ENCODE peak calls at places on chromosomes 12 and 14, in eight cellular contexts. B, W, D, K, F, T, A and X are unnamed samples.

GRCh38 chr12:49662998-49663843 is 39.9 kb downstream of the PRPF40B start:
- DNase-seq in A (peak; percentile 80), K (peak; percentile 88), D (no peak), F (no peak), W (peak; percentile 95), T (peak; percentile 49), B (peak; percentile 85), X (no peak)

GRCh38 chr12:116323696-116324386 is 46.3 kb upstream of the MED13L start:
- DNase-seq in F (no peak), D (no peak), A (no peak), T (no peak), K (no peak), W (no peak), B (no peak), X (no peak)

GRCh38 chr12:88448337-88448944 is 131.8 kb downstream of the KITLG start:
- DNase-seq in A (no peak), W (no peak), F (no peak), K (no peak), T (no peak), D (no peak), B (no peak), X (no peak)

GRCh38 chr14:105045710-105046326 is 19.4 kb downstream of the GPR132 start:
- DNase-seq in W (peak; percentile 87), B (peak; percentile 94), K (peak; percentile 92), F (peak; percentile 85), A (peak; percentile 95), T (peak; percentile 87), D (peak; percentile 95), X (peak; percentile 95)

GRCh38 chr12:54489857-54490256 is 7.7 kb upstream of the NCKAP1L start:
- DNase-seq in K (no peak), W (no peak), B (no peak), F (no peak), T (no peak), D (no peak), A (no peak), X (no peak)

GRCh38 chr12:66247741-66248140 is 54.6 kb upstream of the HELB start:
- DNase-seq in T (no peak), K (no peak), D (no peak), B (no peak), A (no peak), F (no peak), W (no peak), X (no peak)

GRCh38 chr12:116443706-116444589 is 115.2 kb upstream of the MAP1LC3B2 start:
- DNase-seq in B (no peak), T (no peak), F (no peak), W (no peak), A (no peak), K (no peak), D (no peak), X (no peak)

GRCh38 chr14:102777711-102778615 is 714 bp downstream of the TRAF3 start:
- DNase-seq in B (no peak), A (peak; percentile 23), F (no peak), T (no peak), D (peak; percentile 22), K (no peak), W (peak; percentile 38), X (no peak)

GRCh38 chr14:100950024-100950423 is 46.5 kb upstream of the RTL1 start:
- DNase-seq in B (no peak), F (no peak), A (no peak), K (no peak), T (no peak), D (no peak), W (no peak), X (no peak)

GRCh38 chr14:93878871-93879270 is 48.3 kb upstream of the FAM181A start:
- DNase-seq in D (no peak), T (no peak), F (no peak), A (no peak), K (no peak), B (no peak), W (no peak), X (no peak)

GRCh38 chr14:78997811-78998210 is 827.6 kb downstream of the NRXN3 start:
- DNase-seq in F (no peak), T (peak; percentile 35), K (no peak), W (peak; percentile 71), B (no peak), D (no peak), A (no peak), X (no peak)

GRCh38 chr12:49031573-49032161 is 13.1 kb upstream of the PRKAG1 start:
- DNase-seq in W (no peak), K (no peak), B (no peak), T (no peak), A (no peak), D (no peak), F (no peak), X (peak; percentile 52)

GRCh38 chr12:9064201-9064814 is 51.4 kb downstream of the A2M start:
- DNase-seq in K (peak; percentile 52), D (peak; percentile 87), A (peak; percentile 56), T (peak; percentile 81), B (peak; percentile 84), F (peak; percentile 49), W (peak; percentile 58), X (no peak)

GRCh38 chr12:108728820-108729611 is 2.3 kb downstream of the CORO1C start:
- DNase-seq in D (no peak), W (no peak), T (no peak), F (no peak), A (no peak), K (no peak), B (no peak), X (no peak)

GRCh38 chr12:112419269-112420133 is 754 bp downstream of the PTPN11 start:
- DNase-seq in K (peak; percentile 33), D (peak; percentile 82), B (peak; percentile 85), A (no peak), W (peak; percentile 88), F (peak; percentile 35), T (peak; percentile 81), X (peak; percentile 88)

GRCh38 chr12:125092108-125092871 is 27.1 kb downstream of the AACS start:
- DNase-seq in B (no peak), F (no peak), K (no peak), W (no peak), D (no peak), A (no peak), T (no peak), X (no peak)

GRCh38 chr14:72909163-72909562 is 15.3 kb upstream of the DPF3 start:
- DNase-seq in A (no peak), T (no peak), B (no peak), W (peak; percentile 14), D (no peak), F (no peak), K (no peak), X (no peak)

GRCh38 chr14:106235356-106236159 is 709.2 kb downstream of the TMEM121 start:
- DNase-seq in K (no peak), B (no peak), W (no peak), A (no peak), T (no peak), D (no peak), F (no peak), X (no peak)

GRCh38 chr12:100984821-100985220 is 190.2 kb downstream of the ANO4 start:
- DNase-seq in A (no peak), T (no peak), F (no peak), K (no peak), D (no peak), W (no peak), B (no peak), X (no peak)

GRCh38 chr14:99479903-99480855 is 480 bp downstream of the SETD3 start:
- DNase-seq in A (peak; percentile 36), B (peak; percentile 83), T (peak; percentile 48), K (peak; percentile 35), D (peak; percentile 45), F (peak; percentile 48), W (peak; percentile 67), X (peak; percentile 86)

GRCh38 chr12:124493809-124494750 is 73.3 kb downstream of the NCOR2 start:
- DNase-seq in F (no peak), B (no peak), D (no peak), T (no peak), K (peak; percentile 81), A (no peak), W (no peak), X (no peak)

GRCh38 chr12:68793975-68794652 is 13.9 kb upstream of the MDM2 start:
- DNase-seq in T (no peak), W (no peak), F (no peak), B (peak; percentile 31), A (no peak), K (no peak), D (no peak), X (no peak)

GRCh38 chr14:69238883-69239282 is 21.1 kb upstream of the GALNT16 start:
- DNase-seq in D (no peak), K (no peak), A (no peak), F (no peak), B (no peak), W (no peak), T (no peak), X (no peak)

GRCh38 chr14:36510078-36510799 is 9.8 kb downstream of the NKX2-1 start:
- DNase-seq in W (no peak), K (no peak), D (no peak), A (no peak), T (no peak), F (no peak), B (no peak), X (no peak)

GRCh38 chr14:83765200-83765599 is 1764.7 kb upstream of the FLRT2 start:
- DNase-seq in W (no peak), K (no peak), F (no peak), B (no peak), A (no peak), T (no peak), D (no peak), X (no peak)

GRCh38 chr12:19461986-19462385 is 22.7 kb downstream of the AEBP2 start:
- DNase-seq in K (no peak), A (no peak), T (no peak), D (no peak), F (no peak), W (no peak), B (no peak), X (no peak)

GRCh38 chr12:3533703-3534386 is 42.8 kb downstream of the PRMT8 start:
- DNase-seq in W (peak; percentile 18), F (no peak), K (no peak), B (peak; percentile 50), A (no peak), D (no peak), T (peak; percentile 19), X (no peak)

GRCh38 chr14:50821471-50822464 is 9.2 kb downstream of the NIN start:
- DNase-seq in K (peak; percentile 80), F (no peak), W (no peak), D (no peak), B (no peak), T (no peak), A (peak; percentile 64), X (no peak)
- H3K4me1 ChIP-seq in K (peaks cover 17% of the 10 kb centered on the region), F (peaks cover 15% of the 10 kb centered on the region), W (no peaks in the 10 kb centered on the region), D (no peaks in the 10 kb centered on the region), B (peaks cover 8% of the 10 kb centered on the region), T (peaks cover 15% of the 10 kb centered on the region), A (peaks cover 84% of the 10 kb centered on the region), X (peaks cover 41% of the 10 kb centered on the region)

GRCh38 chr14:64508215-64508776 is 3.7 kb downstream of the ZBTB1 start:
- DNase-seq in K (no peak), T (no peak), B (no peak), W (no peak), D (no peak), A (no peak), F (no peak), X (no peak)
- H3K4me1 ChIP-seq in K (peaks cover 56% of the 10 kb centered on the region), T (peaks cover 40% of the 10 kb centered on the region), B (peaks cover 69% of the 10 kb centered on the region), W (peaks cover 26% of the 10 kb centered on the region), D (peaks cover 20% of the 10 kb centered on the region), A (peaks cover 62% of the 10 kb centered on the region), F (peaks cover 3% of the 10 kb centered on the region), X (peaks cover 74% of the 10 kb centered on the region)

GRCh38 chr14:35234007-35234406 is 58.2 kb upstream of the PSMA6 start:
- DNase-seq in B (no peak), K (no peak), D (no peak), F (no peak), T (no peak), A (no peak), W (peak; percentile 55), X (no peak)
- H3K4me1 ChIP-seq in B (no peaks in the 10 kb centered on the region), K (no peaks in the 10 kb centered on the region), D (no peaks in the 10 kb centered on the region), F (no peaks in the 10 kb centered on the region), T (no peaks in the 10 kb centered on the region), A (peaks cover 7% of the 10 kb centered on the region), W (no peaks in the 10 kb centered on the region), X (peaks cover 6% of the 10 kb centered on the region)

GRCh38 chr12:113537751-113538087 is 66.0 kb upstream of the LHX5 start:
- DNase-seq in D (no peak), W (no peak), B (no peak), K (no peak), A (no peak), T (no peak), F (no peak), X (no peak)
- H3K4me1 ChIP-seq in D (no peaks in the 10 kb centered on the region), W (no peaks in the 10 kb centered on the region), B (no peaks in the 10 kb centered on the region), K (no peaks in the 10 kb centered on the region), A (no peaks in the 10 kb centered on the region), T (no peaks in the 10 kb centered on the region), F (no peaks in the 10 kb centered on the region), X (no peaks in the 10 kb centered on the region)